ENCODE peak calls at places on chromosome 9, in seven cellular contexts. K is HT1080; L is NCI-H2029 treated with DMSO at 0.1 percent for 48 hours; Y is tibial nerve; W is NCI-H774; J is fibroblast of villous mesenchyme; U is activated T-helper 1 cell treated with anti-CD3 and anti-CD28 coated beads, Interleukin-2, amount 50 U/mL, for 16 hours. C is an unnamed sample.

GRCh38 chr9:36716496-36716895 is 143.8 kb downstream of the MELK start:
- DNase-seq in K (no peak), L (no peak), Y (no peak), W (no peak), J (peak), U (no peak), C (no peak)

GRCh38 chr9:98491778-98492177 is 217.0 kb downstream of the GABBR2 start:
- DNase-seq in K (no peak), L (no peak), Y (no peak), W (no peak), J (peak), U (no peak), C (peak)

GRCh38 chr9:37840560-37841194 is 40.1 kb downstream of the DCAF10 start:
- DNase-seq in K (peak), L (no peak), Y (no peak), W (no peak), J (peak), U (no peak), C (peak)

GRCh38 chr9:130895038-130895437 is 1.6 kb downstream of the QRFP start:
- DNase-seq in K (no peak), L (no peak), Y (no peak), W (no peak), J (no peak), U (no peak), C (no peak)

GRCh38 chr9:6194934-6195333 is 20.7 kb upstream of the IL33 start:
- DNase-seq in K (no peak), L (no peak), Y (no peak), W (no peak), J (no peak), U (no peak), C (no peak)

GRCh38 chr9:92004045-92004392 is 54.0 kb upstream of the ROR2 start:
- DNase-seq in K (no peak), L (no peak), Y (no peak), W (no peak), J (no peak), U (no peak), C (no peak)

GRCh38 chr9:7286101-7286500 is 513.5 kb downstream of the DMAC1 start:
- DNase-seq in K (peak), L (no peak), Y (no peak), W (no peak), J (no peak), U (no peak), C (no peak)

GRCh38 chr9:14031015-14031414 is 282.9 kb downstream of the NFIB start:
- DNase-seq in K (no peak), L (no peak), Y (no peak), W (no peak), J (peak), U (no peak), C (no peak)

GRCh38 chr9:13513710-13514444 is 234.4 kb upstream of the MPDZ start:
- DNase-seq in K (no peak), L (no peak), Y (no peak), W (peak), J (peak), U (no peak), C (peak)

GRCh38 chr9:83218411-83219090 is 155.6 kb upstream of the RASEF start:
- DNase-seq in K (no peak), L (no peak), Y (no peak), W (no peak), J (no peak), U (no peak), C (no peak)

GRCh38 chr9:95815153-95815552 is 60.3 kb upstream of the ERCC6L2 start:
- DNase-seq in K (peak), L (no peak), Y (no peak), W (no peak), J (peak), U (no peak), C (no peak)

GRCh38 chr9:738209-738915 is 103.1 kb upstream of the DMRT1 start:
- DNase-seq in K (peak), L (no peak), Y (no peak), W (no peak), J (peak), U (no peak), C (peak)

C was measured in HFFc6.